ENCODE peak calls at places on chromosomes 5 and 9, in six cellular contexts. C is MM.1S, S is HAP-1, M is PC-3, G is ovary, D is SK-N-SH. Y is an unnamed sample.

GRCh38 chr5:58457040-58457439 is 2.8 kb downstream of the PLK2 start:
- DNase-seq in G (no peak), S (no peak), C (no peak), M (no peak), D (no peak), Y (no peak)

GRCh38 chr5:155616779-155617392 is 603.3 kb downstream of the KIF4B start:
- DNase-seq in D (peak; percentile 65), S (peak; percentile 73), C (peak; percentile 35), G (no peak), M (no peak), Y (peak; percentile 50)

GRCh38 chr5:115098041-115098702 is 71.5 kb downstream of the TRIM36 start:
- DNase-seq in S (peak; percentile 59), D (peak; percentile 63), M (peak; percentile 68), G (no peak), C (peak; percentile 57), Y (peak; percentile 1)

GRCh38 chr9:1708215-1708614 is 306.9 kb upstream of the SMARCA2 start:
- DNase-seq in C (no peak), M (no peak), D (no peak), S (no peak), G (no peak), Y (no peak)

GRCh38 chr9:105901514-105902109 is 207.3 kb downstream of the TMEM38B start:
- DNase-seq in D (peak; percentile 84), C (peak; percentile 30), M (peak; percentile 67), S (peak; percentile 85), G (no peak), Y (peak; percentile 36)

GRCh38 chr5:1516615-1517601 is 6.9 kb downstream of the LPCAT1 start:
- DNase-seq in G (peak; percentile 6), S (peak; percentile 6), D (no peak), C (no peak), M (peak; percentile 87), Y (peak; percentile 1)

GRCh38 chr9:13575558-13575957 is 296.1 kb upstream of the MPDZ start:
- DNase-seq in C (no peak), S (no peak), G (no peak), M (no peak), D (no peak), Y (no peak)

GRCh38 chr9:83060557-83060956 is 2.4 kb downstream of the RASEF start:
- DNase-seq in D (peak; percentile 51), G (no peak), S (no peak), C (no peak), M (peak; percentile 32), Y (no peak)

GRCh38 chr5:147332643-147333042 is 97.8 kb downstream of the STK32A start:
- DNase-seq in C (no peak), M (no peak), D (no peak), S (peak; percentile 46), G (no peak), Y (no peak)

GRCh38 chr5:78002690-78003089 is 226.6 kb upstream of the TBCA start:
- DNase-seq in M (no peak), G (no peak), C (no peak), S (no peak), D (no peak), Y (no peak)

GRCh38 chr5:6728011-6728794 is 15.0 kb downstream of the TENT4A start:
- DNase-seq in S (no peak), M (no peak), C (no peak), G (no peak), D (peak; percentile 57), Y (no peak)

GRCh38 chr9:123710299-123710698 is 219.6 kb downstream of the DENND1A start:
- DNase-seq in M (peak; percentile 69), G (no peak), D (no peak), C (no peak), S (no peak), Y (no peak)

GRCh38 chr9:1877951-1878350 is 137.2 kb upstream of the SMARCA2 start:
- DNase-seq in D (no peak), C (no peak), G (no peak), M (no peak), S (no peak), Y (no peak)

GRCh38 chr5:56183507-56183906 is 49.6 kb downstream of the ANKRD55 start:
- DNase-seq in C (no peak), D (no peak), S (no peak), G (no peak), M (peak; percentile 83), Y (peak; percentile 19)

GRCh38 chr5:30918171-30918570 is 275.3 kb upstream of the CDH6 start:
- DNase-seq in M (peak; percentile 55), G (no peak), C (peak; percentile 37), S (no peak), D (no peak), Y (no peak)

GRCh38 chr5:153081385-153081784 is 409.1 kb upstream of the GRIA1 start:
- DNase-seq in G (no peak), D (no peak), C (no peak), S (no peak), M (peak; percentile 8), Y (no peak)

GRCh38 chr9:12847591-12847990 is 72.8 kb downstream of the LURAP1L start:
- DNase-seq in M (no peak), D (no peak), S (no peak), G (no peak), C (no peak), Y (no peak)

GRCh38 chr5:56827043-56827442 is 11.7 kb downstream of the MAP3K1 start:
- DNase-seq in C (peak; percentile 15), D (no peak), M (no peak), G (no peak), S (peak; percentile 31), Y (no peak)

GRCh38 chr5:107933326-107933725 is 262.6 kb upstream of the EFNA5 start:
- DNase-seq in C (no peak), S (no peak), M (no peak), G (no peak), D (no peak), Y (no peak)

GRCh38 chr9:18184034-18184800 is 289.7 kb upstream of the ADAMTSL1 start:
- DNase-seq in D (no peak), S (no peak), M (no peak), C (no peak), G (no peak), Y (peak; percentile 71)

GRCh38 chr9:93228453-93228852 is 44.5 kb downstream of the WNK2 start:
- DNase-seq in C (no peak), S (no peak), G (no peak), D (no peak), M (no peak), Y (no peak)
- H3K4me1 ChIP-seq in C (no peaks in the 10 kb centered on the region), S (peaks cover 10% of the 10 kb centered on the region), G (no peaks in the 10 kb centered on the region), D (peaks cover 41% of the 10 kb centered on the region), M (peaks cover 20% of the 10 kb centered on the region), Y (peaks cover 5% of the 10 kb centered on the region)

DNA sequence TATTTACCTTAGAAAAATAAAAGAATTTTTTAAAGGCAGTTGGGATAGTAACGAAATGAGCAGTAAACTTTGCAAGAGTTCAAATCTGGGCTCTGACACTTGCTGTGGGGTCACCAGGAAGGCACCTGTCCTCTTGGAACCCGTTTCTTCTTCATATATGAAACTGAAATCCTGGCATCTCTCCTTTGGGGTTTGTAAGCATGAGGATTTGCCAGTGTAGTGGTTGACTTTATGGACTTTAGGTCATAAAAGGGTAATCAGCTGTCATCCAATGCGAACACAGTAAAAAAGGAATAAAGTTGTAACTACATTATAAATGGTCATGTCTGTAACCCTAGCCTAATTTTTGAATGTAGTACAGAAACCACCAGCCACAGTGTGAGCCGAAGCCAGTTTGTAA is 1.3 kb downstream of the RAB14 start:
- DNase-seq in S (no peak), G (no peak), M (no peak), C (no peak), D (no peak), Y (no peak)
- H3K4me1 ChIP-seq in S (peaks cover 30% of the 10 kb centered on the region), G (peaks cover 5% of the 10 kb centered on the region), M (peaks cover 21% of the 10 kb centered on the region), C (peaks cover 29% of the 10 kb centered on the region), D (peaks cover 39% of the 10 kb centered on the region), Y (peaks cover 51% of the 10 kb centered on the region)

GRCh38 chr5:119288364-119289047 is 67.3 kb upstream of the TNFAIP8 start:
- DNase-seq in C (no peak), M (peak; percentile 59), D (no peak), S (no peak), G (no peak), Y (no peak)
- H3K4me1 ChIP-seq in C (peaks cover 36% of the 10 kb centered on the region), M (peaks cover 37% of the 10 kb centered on the region), D (peaks cover 30% of the 10 kb centered on the region), S (peaks cover 20% of the 10 kb centered on the region), G (peaks cover 3% of the 10 kb centered on the region), Y (peaks cover 57% of the 10 kb centered on the region)

DNA sequence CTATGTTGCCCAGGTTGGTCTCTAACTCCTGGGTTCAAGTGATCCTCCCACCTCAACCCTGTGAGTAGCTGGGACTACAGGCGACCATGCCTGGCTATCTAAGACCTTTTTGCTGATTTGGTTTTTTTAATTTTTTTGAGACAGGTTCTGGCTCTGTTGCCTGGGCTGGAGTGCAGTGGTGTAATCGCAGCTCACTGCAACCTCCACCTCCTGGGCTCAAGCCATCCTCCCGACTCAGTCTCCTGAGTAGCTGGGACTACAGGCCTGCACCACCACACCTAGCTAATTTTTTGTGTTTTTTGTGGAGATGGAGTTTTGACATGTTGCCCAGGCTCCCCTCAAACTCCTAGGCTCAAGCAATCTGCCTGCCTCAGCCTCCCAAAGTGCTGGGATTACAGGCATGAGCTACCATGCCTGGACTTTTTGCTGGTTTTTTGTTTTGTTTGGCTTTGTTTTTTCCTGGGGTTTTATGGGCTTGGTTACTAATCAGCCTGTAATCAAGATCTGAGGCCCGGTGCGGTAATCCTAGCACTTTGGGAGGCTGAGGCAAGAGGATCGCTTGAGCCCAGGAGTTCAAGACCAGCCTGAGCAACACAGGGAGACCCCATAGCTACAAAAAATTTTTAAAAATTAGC is 3.6 kb downstream of the CYSTM1 start:
- DNase-seq in C (no peak), D (no peak), M (no peak), S (no peak), G (no peak), Y (no peak)
- H3K4me1 ChIP-seq in C (peaks cover 22% of the 10 kb centered on the region), D (peaks cover 41% of the 10 kb centered on the region), M (peaks cover 39% of the 10 kb centered on the region), S (peaks cover 6% of the 10 kb centered on the region), G (peaks cover 8% of the 10 kb centered on the region), Y (peaks cover 64% of the 10 kb centered on the region)

DNA sequence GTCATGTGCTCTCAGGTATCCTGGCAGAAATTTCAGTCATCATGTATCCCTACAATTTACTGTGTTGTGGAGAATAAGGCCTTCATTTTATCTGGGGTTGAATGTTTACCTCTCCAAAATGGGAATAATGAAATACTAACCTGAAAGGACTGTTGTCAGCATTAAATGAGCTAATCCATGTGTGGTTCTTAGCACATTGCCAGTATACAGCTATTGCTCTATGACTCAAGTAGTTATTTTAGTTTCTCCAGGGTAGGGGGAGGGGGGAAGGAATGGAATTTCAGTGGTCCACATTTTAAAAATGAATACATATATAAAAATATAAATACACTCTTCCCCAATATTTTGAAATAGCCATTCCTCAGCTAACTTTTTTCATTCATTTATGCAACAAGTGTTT is 3.5 kb downstream of the PAM start:
- DNase-seq in D (no peak), G (no peak), M (no peak), S (no peak), C (no peak), Y (no peak)
- H3K4me1 ChIP-seq in D (peaks cover 40% of the 10 kb centered on the region), G (peaks cover 12% of the 10 kb centered on the region), M (peaks cover 50% of the 10 kb centered on the region), S (peaks cover 20% of the 10 kb centered on the region), C (peaks cover 14% of the 10 kb centered on the region), Y (peaks cover 16% of the 10 kb centered on the region)

DNA sequence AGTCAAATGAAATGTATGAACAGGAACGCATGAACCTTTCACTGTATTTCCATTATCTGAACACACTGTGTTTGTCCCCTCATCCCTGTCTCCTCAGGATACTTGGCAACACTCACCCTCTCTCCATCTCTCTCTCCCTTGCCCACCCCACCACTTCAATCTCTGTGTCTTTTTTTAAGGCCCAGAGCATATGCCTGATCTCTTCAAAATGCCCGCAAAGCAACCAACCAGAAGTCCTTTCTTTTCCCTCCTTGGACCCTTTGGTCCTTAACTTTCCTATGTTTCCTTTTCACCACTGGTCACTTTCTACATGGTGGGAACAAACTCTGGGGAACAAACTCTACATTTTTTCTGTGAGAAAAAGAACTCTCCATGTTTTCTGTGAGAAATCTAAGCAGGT is 3.2 kb upstream of the IRF1 start:
- DNase-seq in G (no peak), C (no peak), S (no peak), M (no peak), D (no peak), Y (no peak)
- H3K4me1 ChIP-seq in G (peaks cover 17% of the 10 kb centered on the region), C (peaks cover 43% of the 10 kb centered on the region), S (peaks cover 12% of the 10 kb centered on the region), M (peaks cover 46% of the 10 kb centered on the region), D (peaks cover 40% of the 10 kb centered on the region), Y (peaks cover 26% of the 10 kb centered on the region)

Y was measured in thyroid gland.